ENCODE peak calls at places on chromosomes 5 and 9, in five cellular contexts. R, X, W, F and G are unnamed samples.

GRCh38 chr5:147485046-147485445 is 24.8 kb downstream of the DPYSL3 start:
- DNase-seq in R (no peak), X (no peak), W (no peak), F (no peak), G (no peak)

GRCh38 chr9:121226186-121226585 is 24.5 kb upstream of the RAB14 start:
- DNase-seq in R (no peak), X (no peak), W (no peak), F (no peak), G (no peak)

GRCh38 chr9:30967484-30967883 is 1417.0 kb upstream of the ACO1 start:
- DNase-seq in R (no peak), X (no peak), W (no peak), F (no peak), G (no peak)

GRCh38 chr5:157516626-157517325 is 56.8 kb downstream of the NIPAL4 start:
- DNase-seq in R (peak; percentile 83), X (no peak), W (no peak), F (no peak), G (peak; percentile 60)

GRCh38 chr5:54902817-54903473 is 82.4 kb downstream of the ESM1 start:
- DNase-seq in R (no peak), X (no peak), W (no peak), F (no peak), G (no peak)

GRCh38 chr9:85248514-85249312 is 493.0 kb downstream of the AGTPBP1 start:
- DNase-seq in R (no peak), X (no peak), W (no peak), F (no peak), G (no peak)

GRCh38 chr5:107359033-107359915 is 311.5 kb downstream of the EFNA5 start:
- DNase-seq in R (no peak), X (no peak), W (no peak), F (no peak), G (no peak)

GRCh38 chr9:130074391-130075115 is 20.8 kb downstream of the GPR107 start:
- DNase-seq in R (no peak), X (no peak), W (no peak), F (no peak), G (no peak)

GRCh38 chr9:129026442-129027223 is 1.5 kb downstream of the SH3GLB2 start:
- DNase-seq in R (no peak), X (no peak), W (peak; percentile 64), F (no peak), G (no peak)

GRCh38 chr5:43482490-43483064 is 1.1 kb downstream of the TMEM267 start:
- DNase-seq in R (no peak), X (no peak), W (no peak), F (no peak), G (no peak)

GRCh38 chr9:137242329-137243204 is 1.5 kb downstream of the TUBB4B start:
- DNase-seq in R (no peak), X (no peak), W (peak; percentile 23), F (no peak), G (no peak)

GRCh38 chr9:72983512-72984021 is 30.7 kb upstream of the ALDH1A1 start:
- DNase-seq in R (no peak), X (no peak), W (no peak), F (no peak), G (no peak)

GRCh38 chr5:73319036-73319435 is 129.5 kb downstream of the FOXD1 start:
- DNase-seq in R (no peak), X (no peak), W (no peak), F (no peak), G (no peak)

GRCh38 chr9:131545786-131546335 is 538 bp downstream of the PRRT1B start:
- DNase-seq in R (no peak), X (no peak), W (peak; percentile 33), F (no peak), G (no peak)

GRCh38 chr9:123687246-123687721 is 242.6 kb downstream of the DENND1A start:
- DNase-seq in R (no peak), X (no peak), W (no peak), F (no peak), G (no peak)

GRCh38 chr5:96459313-96460109 is 26.5 kb upstream of the PCSK1 start:
- DNase-seq in R (no peak), X (no peak), W (no peak), F (no peak), G (no peak)

GRCh38 chr5:10832987-10833386 is 72.0 kb upstream of the DAP start:
- DNase-seq in R (no peak), X (no peak), W (no peak), F (no peak), G (no peak)

GRCh38 chr9:133812941-133813748 is 75.0 kb upstream of the SARDH start:
- DNase-seq in R (no peak), X (no peak), W (no peak), F (no peak), G (no peak)
- H3K4me3 ChIP-seq in R (no peak overlapping the region), X (no peak overlapping the region), W (no peak overlapping the region), F (no peak overlapping the region), G (no peak overlapping the region)

GRCh38 chr9:135088979-135089847 is 1.7 kb downstream of the OLFM1 start:
- DNase-seq in R (no peak), X (no peak), W (no peak), F (no peak), G (no peak)
- H3K4me3 ChIP-seq in R (peak overlapping the region; percentile 47), X (no peak overlapping the region), W (no peak overlapping the region), F (no peak overlapping the region), G (peak overlapping the region; percentile 29)

GRCh38 chr5:78527054-78527884 is 121.3 kb downstream of the LHFPL2 start:
- DNase-seq in R (peak; percentile 93), X (peak; percentile 86), W (peak; percentile 49), F (no peak), G (no peak)
- H3K4me3 ChIP-seq in R (no peak overlapping the region), X (no peak overlapping the region), W (no peak overlapping the region), F (no peak overlapping the region), G (no peak overlapping the region)

DNA sequence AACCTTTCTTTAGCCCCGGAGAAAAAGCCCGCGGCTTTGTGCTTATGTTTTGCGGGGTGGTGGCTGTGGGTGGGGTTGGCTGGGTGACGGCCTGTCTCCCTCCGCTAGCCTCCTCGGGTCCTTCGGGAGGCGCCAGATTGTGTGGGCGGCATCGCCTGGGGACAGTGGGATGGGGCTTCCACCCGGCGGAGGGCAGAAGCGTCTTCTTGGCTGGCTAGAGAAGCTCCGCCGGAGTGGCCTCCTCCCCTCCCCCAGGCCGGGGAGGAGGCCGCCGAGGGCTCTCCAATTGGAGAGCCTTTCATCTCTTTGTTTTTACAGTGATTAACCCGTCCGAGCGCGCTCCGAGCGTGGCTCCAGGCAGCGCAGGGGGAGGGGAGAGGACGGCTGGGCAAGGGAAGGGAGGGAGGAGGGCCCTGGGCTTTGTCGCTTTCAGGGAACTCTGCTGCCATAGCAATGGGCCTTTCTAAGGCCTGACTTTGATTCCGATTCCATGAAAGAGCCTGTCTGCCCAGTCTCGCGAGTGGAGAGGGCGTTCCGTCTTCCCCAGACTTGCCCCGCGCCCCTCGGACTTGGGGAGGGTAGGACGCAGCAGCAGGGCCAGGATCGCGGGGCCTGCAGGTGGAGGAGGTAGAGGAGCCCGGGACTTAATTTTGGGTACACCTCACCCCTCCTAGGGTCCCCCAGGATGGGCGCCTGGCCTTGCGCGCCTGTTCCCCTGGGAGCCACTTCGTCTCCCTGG is 36.7 kb upstream of the TIFAB start:
- DNase-seq in R (peak; percentile 66), X (no peak), W (no peak), F (no peak), G (peak; percentile 83)
- H3K4me3 ChIP-seq in R (peak overlapping the region; percentile 60), X (peak overlapping the region; percentile 4), W (peak overlapping the region; percentile 13), F (no peak overlapping the region), G (no peak overlapping the region)

DNA sequence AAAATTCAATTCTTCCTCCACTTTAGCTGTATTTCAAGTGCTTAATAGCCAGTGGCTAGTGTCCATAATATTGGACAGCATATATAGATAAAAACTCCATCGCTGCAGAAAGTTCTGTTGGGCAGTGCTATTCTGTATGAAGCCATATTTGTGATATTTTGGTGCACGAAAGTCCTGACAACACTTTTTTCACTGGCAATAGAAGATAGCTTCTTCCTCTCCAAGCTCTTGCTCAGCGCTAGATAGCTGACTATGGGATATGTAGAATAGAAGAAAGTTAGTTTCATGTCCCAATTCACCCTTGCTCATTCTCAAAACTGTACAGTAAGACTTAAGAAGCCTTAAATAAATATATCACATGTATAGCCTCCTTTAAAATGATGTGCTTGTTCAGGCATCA is 269.9 kb downstream of the TLR4 start:
- DNase-seq in R (no peak), X (no peak), W (no peak), F (no peak), G (no peak)
- H3K4me3 ChIP-seq in R (no peak overlapping the region), X (no peak overlapping the region), W (no peak overlapping the region), F (no peak overlapping the region), G (no peak overlapping the region)

DNA sequence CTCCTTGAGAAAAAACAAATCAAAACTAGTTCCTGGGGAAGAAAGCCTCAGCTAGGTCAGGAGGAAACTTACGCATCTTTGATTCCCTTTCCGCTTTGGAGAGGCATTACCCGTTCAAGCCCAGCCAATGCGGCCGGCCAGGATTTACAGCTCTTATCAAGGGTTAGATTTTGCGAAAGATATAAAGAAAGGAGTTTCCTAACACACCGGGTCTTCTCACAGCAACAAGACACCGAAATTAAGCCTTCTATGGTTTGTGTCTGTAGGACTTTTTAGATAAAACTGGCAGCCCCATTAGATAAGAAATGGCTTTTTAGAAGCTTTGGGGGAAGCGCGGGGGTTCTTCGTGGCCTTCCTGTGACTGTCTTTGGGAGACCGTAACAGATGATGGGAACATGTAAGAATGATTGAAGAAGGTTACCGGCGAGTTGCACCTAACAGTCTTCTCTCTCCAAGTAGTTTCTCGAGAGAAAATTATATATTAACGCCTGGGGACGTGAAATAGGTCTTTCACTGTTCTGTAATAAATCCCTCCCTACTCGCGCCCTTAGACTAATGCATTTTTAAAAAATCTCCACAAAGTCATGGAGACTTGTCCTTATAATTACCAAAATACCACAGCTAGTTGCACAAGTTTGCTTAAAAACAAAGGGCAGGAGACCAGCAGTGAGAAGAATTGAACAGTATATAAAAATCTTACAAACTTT is 1.3 kb upstream of the ISL1 start:
- DNase-seq in R (no peak), X (no peak), W (no peak), F (no peak), G (no peak)
- H3K4me3 ChIP-seq in R (no peak overlapping the region), X (no peak overlapping the region), W (peak overlapping the region; percentile 39), F (no peak overlapping the region), G (no peak overlapping the region)

DNA sequence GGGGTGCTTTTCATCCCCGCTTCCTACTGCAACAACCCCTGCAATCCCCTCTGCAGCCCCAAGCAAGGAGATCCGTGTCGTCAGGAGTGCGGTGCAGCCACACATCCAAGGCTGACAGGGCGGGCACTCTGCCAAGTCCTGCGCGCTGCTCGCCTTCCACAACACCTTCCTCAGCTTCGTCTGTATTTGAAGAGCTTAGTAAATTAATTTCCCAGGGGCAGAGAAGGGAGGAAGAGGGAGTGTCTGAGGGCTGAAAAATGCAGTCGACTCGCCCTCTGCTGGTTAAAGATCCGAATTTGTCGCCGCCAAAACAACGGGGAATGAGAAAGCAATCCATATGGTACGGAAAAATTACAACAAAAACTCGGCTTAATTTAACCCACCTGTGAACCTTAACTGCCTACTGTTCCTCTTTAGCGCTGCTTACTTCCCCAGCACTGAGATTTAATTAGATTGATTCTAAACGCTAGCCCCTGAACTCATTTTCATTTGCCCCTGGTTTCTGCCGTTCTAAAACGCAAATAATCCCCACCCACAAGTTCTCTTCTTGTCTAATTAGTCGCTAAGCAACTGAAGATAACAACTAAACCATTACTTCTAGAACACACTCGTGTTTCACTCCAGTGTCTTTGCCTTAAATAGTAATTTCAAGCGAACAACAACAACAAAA is 10.9 kb upstream of the PCDHB1 start:
- DNase-seq in R (no peak), X (no peak), W (no peak), F (no peak), G (peak; percentile 83)
- H3K4me3 ChIP-seq in R (peak overlapping the region; percentile 17), X (no peak overlapping the region), W (peak overlapping the region; percentile 6), F (no peak overlapping the region), G (peak overlapping the region; percentile 21)

GRCh38 chr9:92341578-92341977 is 15.8 kb downstream of the CENPP start:
- DNase-seq in R (no peak), X (no peak), W (no peak), F (no peak), G (no peak)
- H3K4me3 ChIP-seq in R (no peak overlapping the region), X (no peak overlapping the region), W (no peak overlapping the region), F (no peak overlapping the region), G (no peak overlapping the region)